ENCODE peak calls at places on chromosomes 11 and 22, in six cellular contexts. E is K562, G is A549, Z is HepG2, J is upper lobe of left lung, L is GM12878. O is an unnamed sample.

GRCh38 chr11:130511765-130512164 is 63.3 kb downstream of the ADAMTS15 start:
- ATAC-seq in E (no peak), G (no peak), Z (no peak), J (no peak), L (no peak), O (no peak)

GRCh38 chr11:130876100-130876499 is 40.2 kb downstream of the SNX19 start:
- ATAC-seq in E (no peak), G (no peak), Z (no peak), J (no peak), L (no peak), O (no peak)

GRCh38 chr11:61629082-61629481 is 48.2 kb upstream of the SYT7 start:
- ATAC-seq in E (no peak), G (no peak), Z (no peak), J (no peak), L (no peak), O (no peak)

GRCh38 chr11:120801801-120802689 is 221.9 kb upstream of the TBCEL start:
- ATAC-seq in E (peak), G (peak), Z (peak), J (no peak), L (peak), O (peak)

GRCh38 chr22:39474351-39474991 is 17.7 kb downstream of the MGAT3 start:
- ATAC-seq in E (no peak), G (no peak), Z (no peak), J (no peak), L (peak), O (no peak)

GRCh38 chr11:96481204-96481603 is 91.4 kb downstream of the JRKL start:
- ATAC-seq in E (no peak), G (no peak), Z (no peak), J (no peak), L (no peak), O (no peak)

GRCh38 chr22:39545310-39546063 is 12.9 kb upstream of the RPS19BP1 start:
- ATAC-seq in E (peak), G (peak), Z (peak), J (no peak), L (no peak), O (no peak)

GRCh38 chr11:99199336-99199735 is 178.6 kb downstream of the CNTN5 start:
- ATAC-seq in E (no peak), G (no peak), Z (no peak), J (no peak), L (no peak), O (no peak)

GRCh38 chr22:40406063-40406890 is 35.9 kb downstream of the SGSM3 start:
- ATAC-seq in E (no peak), G (no peak), Z (no peak), J (no peak), L (no peak), O (no peak)

GRCh38 chr11:106828976-106829375 is 189.3 kb downstream of the GUCY1A2 start:
- ATAC-seq in E (no peak), G (no peak), Z (no peak), J (no peak), L (no peak), O (no peak)

GRCh38 chr11:107172996-107173395 is 154.7 kb upstream of the GUCY1A2 start:
- ATAC-seq in E (no peak), G (no peak), Z (no peak), J (no peak), L (no peak), O (no peak)

GRCh38 chr11:44301856-44302231 is 8.1 kb downstream of the ALX4 start:
- ATAC-seq in E (no peak), G (peak), Z (peak), J (no peak), L (no peak), O (no peak)

GRCh38 chr11:2746401-2747230 is 46.8 kb upstream of the KCNQ1OT1 start:
- ATAC-seq in E (no peak), G (no peak), Z (no peak), J (no peak), L (no peak), O (no peak)

DNA sequence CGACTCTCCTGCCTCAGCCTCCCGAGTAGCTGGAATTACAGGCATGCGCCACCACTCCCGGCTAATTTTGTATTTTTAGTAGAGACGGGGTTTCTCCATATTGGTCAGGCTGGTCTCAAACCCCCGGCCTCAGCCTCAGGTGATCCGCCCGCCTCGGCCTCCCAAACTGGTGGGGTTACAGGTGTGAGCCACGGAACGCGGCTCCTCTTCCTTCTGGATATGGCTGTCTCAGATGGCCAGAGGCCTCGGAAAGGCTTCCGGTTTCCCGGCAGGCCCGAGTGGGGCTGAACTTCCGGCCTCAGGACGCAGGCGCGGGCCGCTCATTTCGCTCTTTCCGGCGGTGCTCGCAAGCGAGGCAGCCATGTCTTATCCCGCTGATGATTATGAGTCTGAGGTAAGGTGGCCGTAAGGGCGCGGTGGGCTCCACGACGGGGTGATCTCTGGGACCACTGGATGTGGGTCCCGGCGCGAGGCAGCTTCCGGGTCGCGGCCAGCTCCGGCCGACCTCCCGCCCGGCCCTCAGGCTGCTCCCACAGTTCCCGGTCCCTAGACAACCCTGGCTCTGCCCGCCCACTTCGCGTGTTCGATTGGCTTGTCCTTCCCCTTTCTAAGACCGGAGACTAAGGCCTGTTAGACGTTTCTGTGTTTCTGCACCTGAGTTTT is at the start of gene EIF3L:
- ATAC-seq in E (peak), G (peak), Z (peak), J (peak), L (peak), O (peak)
- TF ChIP-seq EP300 in E (no peak), G (no peak), Z (no peak), J (no peak), L (no peak), O (no peak)

DNA sequence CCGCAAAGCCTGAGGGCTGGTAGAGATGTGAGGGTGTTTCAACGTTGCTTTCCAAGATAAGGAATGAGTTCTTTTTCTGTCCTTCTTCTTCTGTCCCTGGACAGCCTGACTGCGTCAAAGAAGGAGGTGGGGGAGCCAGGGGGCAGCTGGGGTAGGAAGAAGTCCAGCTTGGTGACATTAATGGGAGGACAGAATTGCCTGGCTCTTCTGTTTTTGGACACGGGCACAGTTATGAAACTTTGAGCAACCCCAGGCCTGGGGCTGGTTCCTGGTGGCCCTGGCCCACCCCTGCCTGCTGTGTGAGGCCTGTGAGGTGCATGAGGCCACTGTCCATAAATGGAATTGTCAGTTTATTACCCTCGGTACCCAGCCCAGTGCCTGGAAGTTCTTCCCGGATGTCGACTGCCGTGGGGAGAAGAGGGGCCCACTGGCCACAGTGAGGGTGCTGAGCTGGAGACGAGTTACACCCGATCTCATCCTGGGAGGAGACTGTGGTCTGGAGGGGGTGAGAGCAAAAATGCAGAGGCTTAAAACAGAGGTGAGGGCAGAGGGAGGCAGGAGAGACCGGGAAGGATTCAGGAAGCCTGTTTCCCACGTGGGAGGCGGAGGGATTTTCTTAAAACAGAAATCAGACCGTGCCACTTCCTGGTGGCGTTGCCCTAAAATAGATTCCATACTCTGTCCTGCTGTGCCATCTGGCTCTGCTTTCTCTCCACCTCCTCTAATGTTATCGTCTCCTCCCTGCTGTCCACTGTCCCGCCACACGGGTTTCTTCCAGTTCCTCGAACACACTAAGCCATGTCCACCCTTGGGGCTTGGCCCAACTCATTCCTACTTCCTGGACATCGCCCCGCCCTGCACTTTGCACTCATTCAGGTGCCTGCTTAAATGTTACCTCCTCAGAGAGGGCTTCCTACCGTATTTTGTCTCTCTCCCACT is 59.7 kb upstream of the RASD2 start:
- ATAC-seq in E (peak), G (peak), Z (peak), J (no peak), L (no peak), O (peak)
- TF ChIP-seq EP300 in E (no peak), G (no peak), Z (no peak), J (no peak), L (no peak), O (no peak)

GRCh38 chr11:35040221-35040942 is 98.6 kb upstream of the CD44 start:
- ATAC-seq in E (peak), G (peak), Z (no peak), J (no peak), L (peak), O (no peak)
- TF ChIP-seq EP300 in E (peak), G (no peak), Z (no peak), J (no peak), L (peak), O (no peak)

DNA sequence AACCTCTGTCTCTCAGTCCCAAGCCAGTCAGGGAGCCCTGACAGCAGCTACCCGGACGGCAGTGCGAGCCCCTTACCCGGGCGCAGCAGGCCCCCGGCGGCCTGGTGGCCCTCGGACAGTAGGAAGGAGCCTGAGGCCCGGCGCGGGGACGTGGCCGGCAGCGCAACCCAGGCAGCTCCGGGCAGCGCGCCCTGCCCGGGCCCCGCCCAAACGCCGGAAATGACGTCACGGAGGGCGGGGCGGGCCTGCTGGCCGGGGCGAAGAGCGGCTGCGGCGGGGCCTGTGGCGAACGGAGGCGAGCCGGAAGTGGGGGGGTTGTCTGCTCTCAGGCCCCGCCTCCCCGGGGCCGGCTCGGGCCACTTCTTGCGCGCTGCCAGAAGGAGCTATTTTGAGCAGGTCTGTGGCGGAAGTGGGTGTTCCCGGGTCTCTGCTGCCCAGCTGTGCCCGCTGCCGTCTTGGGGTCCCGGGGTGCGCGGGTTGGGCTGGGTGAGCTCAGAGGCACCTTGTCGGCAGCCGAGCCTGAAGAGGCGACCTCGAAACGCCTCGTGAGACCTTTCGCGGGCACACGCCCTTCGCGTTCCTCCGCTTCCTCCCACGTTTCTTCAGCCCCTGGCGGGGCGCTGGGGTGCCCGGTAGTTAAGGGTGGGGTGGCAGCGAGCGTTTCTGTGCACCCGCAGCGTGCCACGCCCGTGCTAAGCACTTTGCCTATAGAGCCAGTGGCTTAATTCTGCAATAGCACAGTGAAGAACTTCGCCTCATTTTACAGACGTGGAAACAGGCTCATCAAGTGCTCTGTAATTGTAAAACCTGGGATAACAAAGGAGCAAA is at the start of gene C11orf24:
- ATAC-seq in E (peak), G (peak), Z (peak), J (peak), L (peak), O (peak)
- TF ChIP-seq EP300 in E (peak), G (no peak), Z (no peak), J (no peak), L (no peak), O (no peak)

GRCh38 chr11:124740277-124740882 is 638 bp downstream of the NRGN start:
- ATAC-seq in E (peak), G (peak), Z (peak), J (peak), L (peak), O (peak)

GRCh38 chr11:124736738-124737137 is 3.0 kb upstream of the NRGN start:
- ATAC-seq in E (no peak), G (no peak), Z (no peak), J (no peak), L (no peak), O (no peak)

GRCh38 chr11:124739479-124740276 is at the start of gene NRGN:
- ATAC-seq in E (peak), G (peak), Z (peak), J (peak), L (peak), O (peak)

GRCh38 chr11:124737638-124738293 is 2.0 kb upstream of the NRGN start:
- ATAC-seq in E (no peak), G (no peak), Z (no peak), J (no peak), L (no peak), O (no peak)

GRCh38 chr11:124738713-124739478 is 846 bp upstream of the NRGN start:
- ATAC-seq in E (no peak), G (no peak), Z (no peak), J (no peak), L (no peak), O (no peak)
- TF ChIP-seq EP300 in E (no peak), G (no peak), Z (no peak), J (no peak), L (no peak), O (no peak)

GRCh38 chr22:36123673-36124630 is 36.6 kb downstream of the APOL3 start:
- ATAC-seq in E (peak), G (peak), Z (peak), J (peak), L (peak), O (peak)
- TF ChIP-seq EP300 in E (no peak), G (no peak), Z (no peak), J (peak), L (no peak), O (no peak)

GRCh38 chr22:50719814-50720300 is 18.1 kb upstream of the ACR start:
- ATAC-seq in E (no peak), G (no peak), Z (no peak), J (no peak), L (no peak), O (no peak)

GRCh38 chr22:50715776-50716175 is 22.2 kb upstream of the ACR start:
- ATAC-seq in E (no peak), G (no peak), Z (no peak), J (no peak), L (no peak), O (no peak)

GRCh38 chr22:50718352-50718709 is 19.7 kb upstream of the ACR start:
- ATAC-seq in E (no peak), G (no peak), Z (no peak), J (no peak), L (no peak), O (no peak)

GRCh38 chr22:50716291-50717024 is 21.5 kb upstream of the ACR start:
- ATAC-seq in E (no peak), G (no peak), Z (no peak), J (no peak), L (no peak), O (no peak)

DNA sequence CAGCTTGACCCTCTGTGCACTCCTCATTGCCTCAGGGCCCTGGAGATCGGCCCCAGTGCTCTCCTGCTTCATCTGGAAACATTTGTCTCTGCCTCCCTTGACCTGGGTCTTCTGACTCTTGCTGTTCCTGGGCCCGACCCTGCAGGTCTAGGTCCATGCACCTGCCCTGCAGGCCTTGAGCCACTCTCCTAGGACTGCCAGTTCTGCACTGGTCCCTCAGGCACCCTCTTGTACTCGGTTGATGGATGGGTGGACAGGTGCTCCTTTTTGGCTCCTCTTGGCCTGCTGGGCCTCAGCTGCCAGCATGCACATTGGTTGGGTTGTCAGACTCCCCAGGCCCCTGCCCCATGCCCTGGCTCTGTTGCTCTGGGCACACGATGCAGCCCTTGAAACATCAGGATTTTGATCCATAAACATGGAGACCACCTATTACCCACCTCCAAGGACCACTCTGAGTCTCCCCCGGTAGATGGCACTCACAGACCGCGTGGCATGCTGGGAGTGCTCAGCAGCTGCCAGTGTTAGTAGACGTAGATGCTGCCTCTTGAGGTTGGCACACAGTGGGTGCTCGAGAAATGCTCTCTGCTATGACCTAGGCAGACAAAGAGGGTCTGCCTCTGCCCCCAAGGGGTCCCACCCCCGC is 20.2 kb upstream of the ACR start:
- ATAC-seq in E (no peak), G (no peak), Z (no peak), J (no peak), L (peak), O (no peak)
- TF ChIP-seq EP300 in E (no peak), G (no peak), Z (no peak), J (no peak), L (no peak), O (no peak)

DNA sequence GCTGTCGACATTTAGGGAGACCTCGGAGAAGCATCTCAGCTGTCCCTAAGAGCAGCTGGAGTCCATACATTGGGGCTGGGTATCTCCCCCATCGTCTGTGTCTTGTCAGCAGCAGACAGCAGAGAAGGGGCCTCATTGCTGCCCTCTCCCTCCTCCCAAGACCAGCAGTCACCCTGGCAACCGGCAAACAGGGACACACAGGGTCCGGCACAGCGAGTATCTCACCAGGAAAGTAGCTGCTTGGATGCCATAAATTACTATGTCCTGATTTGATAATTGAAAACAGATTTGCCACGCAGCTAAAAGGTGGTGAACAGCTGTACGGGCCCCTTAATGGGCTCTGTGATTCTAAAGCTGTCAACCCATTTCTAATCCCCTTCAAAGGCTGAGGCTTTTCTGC is 84.5 kb downstream of the CD44 start:
- ATAC-seq in E (no peak), G (no peak), Z (no peak), J (no peak), L (no peak), O (peak)
- TF ChIP-seq EP300 in E (no peak), G (no peak), Z (no peak), J (no peak), L (no peak), O (no peak)

GRCh38 chr11:114296190-114296978 is at the start of gene NNMT:
- ATAC-seq in E (peak), G (peak), Z (peak), J (peak), L (no peak), O (peak)
- TF ChIP-seq EP300 in E (no peak), G (peak), Z (no peak), J (peak), L (no peak), O (no peak)

DNA sequence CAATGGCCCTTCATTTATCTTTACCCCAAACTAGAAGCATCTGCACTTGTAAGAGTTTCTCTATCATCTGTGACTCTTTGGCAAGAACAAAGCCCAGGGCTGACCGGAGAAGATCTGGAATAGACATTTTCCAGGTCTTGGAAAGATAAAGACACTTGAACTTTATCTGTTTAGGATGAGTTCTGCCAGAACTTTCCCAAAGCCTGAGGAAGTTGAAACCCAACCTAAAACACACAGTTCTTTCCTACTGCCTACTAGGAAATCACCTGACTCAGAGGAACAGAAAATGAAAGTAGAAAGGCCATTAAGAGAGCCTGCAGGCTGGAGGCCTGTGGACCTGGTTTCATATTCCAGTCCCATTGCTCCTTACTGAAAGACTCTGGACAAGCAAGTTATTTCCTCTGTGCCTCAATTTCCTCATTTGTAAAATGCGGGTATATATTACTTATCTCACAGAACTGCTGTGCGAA is 1.4 kb downstream of the UBE2L6 start:
- ATAC-seq in E (no peak), G (no peak), Z (peak), J (peak), L (peak), O (peak)
- TF ChIP-seq EP300 in E (no peak), G (no peak), Z (no peak), J (no peak), L (no peak), O (no peak)